ENCODE peak calls at places on chromosomes 13 and 19, in four cellular contexts. N is A172, R is HT-29, Q is neuronal stem cell. Z is an unnamed sample.

GRCh38 chr13:21849323-21849722 is 178.4 kb downstream of the FGF9 start:
- DNase-seq in Q (no peak), N (no peak), R (peak; percentile 83), Z (peak; percentile 30)

GRCh38 chr13:75231235-75231634 is 250.7 kb downstream of the TBC1D4 start:
- DNase-seq in R (no peak), Q (no peak), N (no peak), Z (no peak)

GRCh38 chr19:961866-962620 is 22.1 kb upstream of the WDR18 start:
- DNase-seq in R (peak; percentile 39), N (peak; percentile 68), Q (no peak), Z (no peak)

GRCh38 chr13:77291779-77292178 is 35.1 kb downstream of the MYCBP2 start:
- DNase-seq in R (no peak), Q (no peak), N (no peak), Z (no peak)

GRCh38 chr13:114173753-114174152 is 5.3 kb upstream of the CFAP97D2 start:
- DNase-seq in R (no peak), Q (no peak), N (no peak), Z (no peak)

GRCh38 chr13:109840201-109840892 is 54.0 kb upstream of the IRS2 start:
- DNase-seq in Q (peak; percentile 32), N (peak; percentile 94), R (peak; percentile 33), Z (no peak)

GRCh38 chr13:91154553-91154952 is 192.9 kb upstream of the MIR17HG start:
- DNase-seq in Q (no peak), R (no peak), N (no peak), Z (no peak)

GRCh38 chr13:107649071-107649470 is 566.3 kb downstream of the LIG4 start:
- DNase-seq in N (no peak), Q (no peak), R (no peak), Z (no peak)

GRCh38 chr19:29509456-29509855 is 16.3 kb upstream of the VSTM2B start:
- DNase-seq in R (no peak), Q (no peak), N (no peak), Z (no peak)

GRCh38 chr19:14004619-14005380 is 1.3 kb downstream of the RFX1 start:
- DNase-seq in Q (no peak), R (no peak), N (no peak), Z (no peak)

GRCh38 chr19:52336976-52337375 is 933 bp downstream of the ZNF610 start:
- DNase-seq in R (no peak), Q (no peak), N (no peak), Z (no peak)

Z was measured in retina.